ENCODE peak calls at places on chromosomes 5 and 9, in eight cellular contexts. L, K, T, H, M, O, W and D are unnamed samples.

GRCh38 chr5:102886586-102886985 is 131.5 kb downstream of the PAM start:
- DNase-seq in L (no peak), K (no peak), T (no peak), H (no peak), M (no peak), O (no peak), W (no peak), D (no peak)

GRCh38 chr9:130639866-130640555 is 24.4 kb upstream of the PRDM12 start:
- DNase-seq in L (no peak), K (no peak), T (no peak), H (no peak), M (no peak), O (no peak), W (no peak), D (no peak)

GRCh38 chr5:132293066-132293991 is 865 bp upstream of the SLC22A4 start:
- DNase-seq in L (peak), K (peak), T (peak), H (peak), M (peak), O (peak), W (peak), D (peak)

GRCh38 chr5:72624641-72625236 is 117.5 kb upstream of the ZNF366 start:
- DNase-seq in L (no peak), K (no peak), T (no peak), H (no peak), M (no peak), O (no peak), W (no peak), D (no peak)

GRCh38 chr5:180291943-180292831 is at the start of gene MAPK9:
- DNase-seq in L (peak), K (peak), T (peak), H (peak), M (peak), O (peak), W (peak), D (peak)

GRCh38 chr5:57176350-57176857 is 2.5 kb downstream of the GPBP1 start:
- DNase-seq in L (no peak), K (no peak), T (no peak), H (no peak), M (no peak), O (no peak), W (no peak), D (no peak)

GRCh38 chr9:121510766-121511555 is 11.3 kb upstream of the GGTA1 start:
- DNase-seq in L (no peak), K (no peak), T (no peak), H (no peak), M (no peak), O (no peak), W (no peak), D (no peak)

GRCh38 chr5:169225830-169226356 is 75.0 kb downstream of the SLIT3 start:
- DNase-seq in L (no peak), K (no peak), T (no peak), H (no peak), M (no peak), O (no peak), W (no peak), D (no peak)

GRCh38 chr5:134022333-134022732 is 17.6 kb upstream of the VDAC1 start:
- DNase-seq in L (no peak), K (no peak), T (no peak), H (no peak), M (no peak), O (no peak), W (no peak), D (no peak)

GRCh38 chr5:149220750-149221149 is 50.9 kb upstream of the AFAP1L1 start:
- DNase-seq in L (no peak), K (no peak), T (no peak), H (no peak), M (no peak), O (no peak), W (no peak), D (no peak)